ENCODE peak calls at places on chromosomes 13 and 19, in four cellular contexts. One of them, this sample, is unnamed. For H3K36me3, the result is how much of the 10 kb centered on the place peaks cover.

GRCh38 chr13:43663474-43664090 is 123.2 kb downstream of the ENOX1 start:
- DNase-seq in Caco-2: no peak
- DNase-seq in psoas muscle: no peak
- DNase-seq in CD8-positive, alpha-beta T cell: no peak
- DNase-seq in this sample: no peak

GRCh38 chr19:12943437-12944044 is 2.1 kb upstream of the RAD23A start:
- DNase-seq in CD8-positive, alpha-beta T cell: no peak
- DNase-seq in psoas muscle: no peak
- DNase-seq in Caco-2: no peak
- DNase-seq in this sample: no peak

GRCh38 chr19:49151339-49152217 is 3.6 kb downstream of the HRC start:
- DNase-seq in Caco-2: peak
- DNase-seq in CD8-positive, alpha-beta T cell: peak
- DNase-seq in psoas muscle: peak
- DNase-seq in this sample: no peak

GRCh38 chr13:101512650-101513049 is 60.2 kb downstream of the ITGBL1 start:
- DNase-seq in Caco-2: no peak
- DNase-seq in CD8-positive, alpha-beta T cell: no peak
- DNase-seq in psoas muscle: no peak
- DNase-seq in this sample: no peak

GRCh38 chr19:46875234-46875633 is 14.4 kb downstream of the ARHGAP35 start:
- DNase-seq in Caco-2: no peak
- DNase-seq in CD8-positive, alpha-beta T cell: no peak
- DNase-seq in psoas muscle: no peak
- DNase-seq in this sample: no peak

GRCh38 chr13:65907656-65908441 is 1322.3 kb downstream of the PCDH9 start:
- DNase-seq in psoas muscle: no peak
- DNase-seq in Caco-2: no peak
- DNase-seq in CD8-positive, alpha-beta T cell: no peak
- DNase-seq in this sample: no peak

GRCh38 chr19:51664997-51665396 is 18.4 kb upstream of the SIGLEC14 start:
- DNase-seq in psoas muscle: no peak
- DNase-seq in Caco-2: no peak
- DNase-seq in CD8-positive, alpha-beta T cell: no peak
- DNase-seq in this sample: no peak

GRCh38 chr13:80131204-80131603 is 209.7 kb downstream of the SPRY2 start:
- DNase-seq in psoas muscle: peak
- DNase-seq in Caco-2: peak
- DNase-seq in CD8-positive, alpha-beta T cell: no peak
- DNase-seq in this sample: peak

GRCh38 chr19:2149980-2150793 is 1.2 kb downstream of the AP3D1 start:
- DNase-seq in CD8-positive, alpha-beta T cell: no peak
- DNase-seq in Caco-2: no peak
- DNase-seq in psoas muscle: no peak
- DNase-seq in this sample: no peak

GRCh38 chr19:52086481-52086880 is 9.1 kb downstream of the ZNF841 start:
- DNase-seq in Caco-2: no peak
- DNase-seq in CD8-positive, alpha-beta T cell: no peak
- DNase-seq in psoas muscle: no peak
- DNase-seq in this sample: no peak

GRCh38 chr13:82749551-82749950 is 1132.7 kb downstream of the SLITRK1 start:
- DNase-seq in psoas muscle: no peak
- DNase-seq in Caco-2: no peak
- DNase-seq in CD8-positive, alpha-beta T cell: no peak
- DNase-seq in this sample: no peak

GRCh38 chr13:29923554-29924481 is 73.4 kb upstream of the UBL3 start:
- DNase-seq in Caco-2: peak
- DNase-seq in CD8-positive, alpha-beta T cell: peak
- DNase-seq in psoas muscle: peak
- DNase-seq in this sample: peak

GRCh38 chr13:66477816-66478215 is 752.3 kb downstream of the PCDH9 start:
- DNase-seq in Caco-2: no peak
- DNase-seq in psoas muscle: no peak
- DNase-seq in CD8-positive, alpha-beta T cell: no peak
- DNase-seq in this sample: no peak

GRCh38 chr13:111533900-111534645 is 213.6 kb downstream of the TEX29 start:
- DNase-seq in CD8-positive, alpha-beta T cell: no peak
- DNase-seq in Caco-2: no peak
- DNase-seq in psoas muscle: no peak
- DNase-seq in this sample: no peak

GRCh38 chr19:743168-743687 is 7.7 kb upstream of the MISP start:
- DNase-seq in psoas muscle: no peak
- DNase-seq in CD8-positive, alpha-beta T cell: no peak
- DNase-seq in Caco-2: peak
- DNase-seq in this sample: no peak

GRCh38 chr13:109790951-109791605 is 4.7 kb upstream of the IRS2 start:
- DNase-seq in Caco-2: peak
- DNase-seq in psoas muscle: no peak
- DNase-seq in CD8-positive, alpha-beta T cell: peak
- DNase-seq in this sample: no peak

GRCh38 chr19:29516358-29516725 is 9.5 kb upstream of the VSTM2B start:
- DNase-seq in Caco-2: no peak
- DNase-seq in CD8-positive, alpha-beta T cell: no peak
- DNase-seq in psoas muscle: no peak
- DNase-seq in this sample: no peak

GRCh38 chr13:105817011-105817410 is 718.5 kb downstream of the EFNB2 start:
- DNase-seq in Caco-2: peak
- DNase-seq in CD8-positive, alpha-beta T cell: no peak
- DNase-seq in psoas muscle: no peak
- DNase-seq in this sample: no peak

GRCh38 chr13:76522083-76522755 is 364.0 kb downstream of the KCTD12 start:
- DNase-seq in Caco-2: peak
- DNase-seq in psoas muscle: no peak
- DNase-seq in CD8-positive, alpha-beta T cell: no peak
- DNase-seq in this sample: no peak

GRCh38 chr13:113796948-113797676 is 38.1 kb downstream of the TMEM255B start:
- DNase-seq in Caco-2: no peak
- DNase-seq in CD8-positive, alpha-beta T cell: no peak
- DNase-seq in psoas muscle: no peak
- DNase-seq in this sample: no peak

GRCh38 chr19:2033825-2034159 is 17.3 kb downstream of the MKNK2 start:
- DNase-seq in CD8-positive, alpha-beta T cell: no peak
- DNase-seq in psoas muscle: no peak
- DNase-seq in Caco-2: no peak
- DNase-seq in this sample: no peak

GRCh38 chr19:46787331-46788100 is 878 bp downstream of the SLC1A5 start:
- DNase-seq in Caco-2: peak
- DNase-seq in psoas muscle: peak
- DNase-seq in CD8-positive, alpha-beta T cell: peak
- DNase-seq in this sample: no peak

GRCh38 chr13:94620286-94620896 is 18.7 kb downstream of the GPR180 start:
- DNase-seq in Caco-2: peak
- DNase-seq in psoas muscle: no peak
- DNase-seq in CD8-positive, alpha-beta T cell: peak
- DNase-seq in this sample: no peak

GRCh38 chr13:77028202-77028601 is 1.2 kb upstream of the FBXL3 start:
- DNase-seq in psoas muscle: no peak
- DNase-seq in CD8-positive, alpha-beta T cell: no peak
- DNase-seq in Caco-2: no peak
- DNase-seq in this sample: no peak

GRCh38 chr13:20351279-20352022 is 119.3 kb upstream of the GJB6 start:
- DNase-seq in Caco-2: no peak
- DNase-seq in psoas muscle: no peak
- DNase-seq in CD8-positive, alpha-beta T cell: no peak
- DNase-seq in this sample: no peak

GRCh38 chr13:77740097-77740496 is 42.6 kb downstream of the SLAIN1 start:
- DNase-seq in CD8-positive, alpha-beta T cell: no peak
- DNase-seq in Caco-2: no peak
- DNase-seq in psoas muscle: no peak
- DNase-seq in this sample: no peak

GRCh38 chr13:28584873-28585317 is 74.0 kb upstream of the POMP start:
- DNase-seq in Caco-2: peak
- DNase-seq in CD8-positive, alpha-beta T cell: no peak
- DNase-seq in psoas muscle: no peak
- DNase-seq in this sample: no peak

GRCh38 chr19:15671891-15672579 is 852 bp upstream of the CYP4F12 start:
- DNase-seq in psoas muscle: no peak
- DNase-seq in CD8-positive, alpha-beta T cell: no peak
- DNase-seq in Caco-2: no peak
- DNase-seq in this sample: no peak

GRCh38 chr19:6730153-6730804 is 7.1 kb downstream of the GPR108 start:
- DNase-seq in CD8-positive, alpha-beta T cell: peak
- DNase-seq in Caco-2: no peak
- DNase-seq in psoas muscle: no peak
- DNase-seq in this sample: no peak

GRCh38 chr19:9610484-9611113 is 10.4 kb downstream of the ZNF561 start:
- DNase-seq in CD8-positive, alpha-beta T cell: no peak
- DNase-seq in Caco-2: no peak
- DNase-seq in psoas muscle: no peak
- DNase-seq in this sample: no peak
- H3K36me3 ChIP-seq in CD8-positive, alpha-beta T cell: half or more
- H3K36me3 ChIP-seq in Caco-2: under half
- H3K36me3 ChIP-seq in psoas muscle: half or more
- H3K36me3 ChIP-seq in this sample: half or more

GRCh38 chr13:47858678-47859050 is 142.4 kb downstream of the SUCLA2 start:
- DNase-seq in Caco-2: no peak
- DNase-seq in psoas muscle: no peak
- DNase-seq in CD8-positive, alpha-beta T cell: no peak
- DNase-seq in this sample: no peak

GRCh38 chr13:47859129-47859528 is 141.9 kb downstream of the SUCLA2 start:
- DNase-seq in Caco-2: no peak
- DNase-seq in psoas muscle: no peak
- DNase-seq in CD8-positive, alpha-beta T cell: no peak
- DNase-seq in this sample: no peak

GRCh38 chr13:47858042-47858677 is 142.9 kb downstream of the SUCLA2 start:
- DNase-seq in psoas muscle: no peak
- DNase-seq in Caco-2: no peak
- DNase-seq in CD8-positive, alpha-beta T cell: no peak
- DNase-seq in this sample: no peak

DNA sequence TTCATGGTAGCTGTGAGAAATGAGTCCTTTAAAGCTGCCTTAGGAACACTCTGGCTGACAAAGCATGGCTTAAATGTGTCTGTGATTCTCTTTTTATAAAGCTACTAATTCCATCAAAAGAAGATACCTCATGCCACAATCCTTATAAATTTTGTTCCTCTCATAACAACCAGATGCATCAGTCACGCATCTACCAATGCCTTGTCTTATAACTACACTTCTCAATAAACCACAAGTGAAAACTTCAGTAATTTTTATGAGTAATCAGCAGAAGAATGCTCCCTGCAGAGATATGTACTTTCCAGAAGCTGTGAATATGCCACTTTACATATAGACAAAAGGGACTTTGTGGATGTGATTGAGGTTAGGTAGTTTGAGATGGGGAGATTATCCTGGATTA is 147.8 kb downstream of the SUCLA2 start:
- DNase-seq in CD8-positive, alpha-beta T cell: no peak
- DNase-seq in Caco-2: no peak
- DNase-seq in psoas muscle: no peak
- DNase-seq in this sample: no peak
- H3K36me3 ChIP-seq in CD8-positive, alpha-beta T cell: under half
- H3K36me3 ChIP-seq in Caco-2: under half
- H3K36me3 ChIP-seq in psoas muscle: under half
- H3K36me3 ChIP-seq in this sample: under half

DNA sequence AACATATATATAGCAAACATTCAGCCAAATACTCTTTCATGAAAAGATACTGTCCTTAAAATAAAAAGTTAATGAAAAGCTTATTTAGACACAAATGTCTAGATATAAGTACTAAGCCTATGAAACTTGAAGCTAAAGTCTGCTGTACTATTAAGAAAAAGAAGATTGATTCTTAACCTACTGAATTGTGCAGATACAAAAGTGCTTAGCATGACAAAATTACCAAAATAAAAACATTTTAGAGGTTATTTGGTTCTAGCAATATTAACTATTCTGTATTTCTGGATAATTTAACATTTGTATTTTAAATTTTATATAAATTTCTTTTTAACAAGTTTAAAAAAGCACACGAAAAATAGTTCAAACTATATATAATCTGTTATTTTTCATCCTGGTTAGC is 8.8 kb downstream of the RNF6 start:
- DNase-seq in Caco-2: no peak
- DNase-seq in psoas muscle: no peak
- DNase-seq in CD8-positive, alpha-beta T cell: no peak
- DNase-seq in this sample: no peak
- H3K36me3 ChIP-seq in Caco-2: under half
- H3K36me3 ChIP-seq in psoas muscle: half or more
- H3K36me3 ChIP-seq in CD8-positive, alpha-beta T cell: under half
- H3K36me3 ChIP-seq in this sample: under half

GRCh38 chr19:17172624-17173345 is 42.4 kb upstream of the USE1 start:
- DNase-seq in Caco-2: peak
- DNase-seq in psoas muscle: no peak
- DNase-seq in CD8-positive, alpha-beta T cell: no peak
- DNase-seq in this sample: no peak
- H3K36me3 ChIP-seq in Caco-2: under half
- H3K36me3 ChIP-seq in psoas muscle: half or more
- H3K36me3 ChIP-seq in CD8-positive, alpha-beta T cell: under half
- H3K36me3 ChIP-seq in this sample: half or more